ENCODE peak calls at places on chromosomes 1 and 21, in four cellular contexts. S is AG10803, C is uterus, D is keratinocyte. J is an unnamed sample.

GRCh38 chr21:28186604-28187003 is 806.1 kb downstream of the LTN1 start:
- DNase-seq in S (no peak), C (no peak), D (no peak), J (no peak)

GRCh38 chr1:15952317-15953258 is 23.3 kb downstream of the ZBTB17 start:
- DNase-seq in S (peak; percentile 86), C (no peak), D (peak; percentile 97), J (peak; percentile 77)

GRCh38 chr1:209662879-209663327 is 10.7 kb upstream of the LAMB3 start:
- DNase-seq in S (no peak), C (no peak), D (no peak), J (no peak)

GRCh38 chr1:47523812-47524170 is 85.9 kb downstream of the FOXD2 start:
- DNase-seq in S (no peak), C (no peak), D (no peak), J (no peak)

GRCh38 chr1:83967336-83967735 is 31.6 kb downstream of the TTLL7 start:
- DNase-seq in S (no peak), C (no peak), D (no peak), J (no peak)

GRCh38 chr1:206725053-206725963 is 40.6 kb downstream of the MAPKAPK2 start:
- DNase-seq in S (peak; percentile 46), C (no peak), D (no peak), J (peak; percentile 72)

GRCh38 chr1:54842963-54843362 is 41.8 kb upstream of the TTC22 start:
- DNase-seq in S (no peak), C (no peak), D (no peak), J (no peak)

GRCh38 chr1:24526940-24527542 is 24.4 kb downstream of the RCAN3 start:
- DNase-seq in S (peak; percentile 11), C (no peak), D (no peak), J (peak; percentile 50)

GRCh38 chr1:3668585-3669300 is 16.4 kb downstream of the TP73 start:
- DNase-seq in S (peak; percentile 12), C (no peak), D (no peak), J (peak; percentile 40)

GRCh38 chr1:104531990-104532389 is 782.3 kb downstream of the AMY1C start:
- DNase-seq in S (no peak), C (no peak), D (no peak), J (no peak)

GRCh38 chr1:209674957-209675566 is at the start of gene G0S2:
- DNase-seq in S (peak; percentile 39), C (peak; percentile 52), D (no peak), J (peak; percentile 87)

GRCh38 chr1:230127105-230128054 is 60.3 kb downstream of the GALNT2 start:
- DNase-seq in S (no peak), C (no peak), D (no peak), J (no peak)

GRCh38 chr1:106439475-106439874 is 617.0 kb upstream of the PRMT6 start:
- DNase-seq in S (no peak), C (no peak), D (no peak), J (no peak)

GRCh38 chr1:29607236-29607635 is 370.9 kb downstream of the PTPRU start:
- DNase-seq in S (no peak), C (no peak), D (no peak), J (no peak)

GRCh38 chr1:170790175-170790574 is 126.2 kb downstream of the PRRX1 start:
- DNase-seq in S (no peak), C (no peak), D (no peak), J (no peak)

GRCh38 chr1:85047472-85048295 is 616 bp downstream of the MCOLN3 start:
- DNase-seq in S (no peak), C (no peak), D (no peak), J (no peak)

GRCh38 chr1:15603050-15603965 is 13.9 kb upstream of the DDI2 start:
- DNase-seq in S (peak; percentile 95), C (peak; percentile 97), D (peak; percentile 69), J (peak; percentile 95)

GRCh38 chr1:48680411-48681035 is 96.2 kb downstream of the BEND5 start:
- DNase-seq in S (no peak), C (no peak), D (no peak), J (no peak)
- TF ChIP-seq CTCF in S (no peak), C (no peak), D (no peak), J (no peak)

DNA sequence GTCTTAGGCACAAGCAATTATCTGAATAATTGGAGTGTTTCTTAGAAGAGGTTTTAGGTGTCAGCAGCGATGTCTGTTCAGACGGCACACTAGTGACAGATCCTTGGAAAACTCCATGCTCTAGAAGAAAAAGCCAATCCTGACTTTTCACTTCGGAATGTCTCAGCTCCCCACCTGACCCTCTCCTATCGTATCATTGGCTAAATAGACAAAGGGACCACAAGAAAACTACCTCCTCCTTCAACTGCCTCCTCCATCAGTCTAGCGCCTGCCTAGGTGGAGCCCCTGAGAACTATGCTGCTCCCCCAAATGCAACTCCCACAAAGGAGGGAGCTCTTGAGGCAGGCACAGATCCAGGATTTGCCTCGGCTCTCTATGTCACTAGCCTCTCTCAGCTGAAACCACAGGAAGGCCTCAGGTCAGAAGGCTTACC is 148.4 kb downstream of the TOMM20 start:
- DNase-seq in S (no peak), C (no peak), D (no peak), J (no peak)
- H3K4me3 ChIP-seq in S (peak overlapping the region; percentile 19), C (no peak overlapping the region), D (no peak overlapping the region), J (peak overlapping the region; percentile 24)

GRCh38 chr1:152917794-152918193 is 9.4 kb downstream of the IVL start:
- DNase-seq in S (no peak), C (no peak), D (no peak), J (peak; percentile 12)
- TF ChIP-seq CTCF in S (peak; percentile 22), C (no peak), D (peak; percentile 50), J (no peak)

GRCh38 chr1:61873994-61874393 is 131.7 kb downstream of the PATJ start:
- DNase-seq in S (no peak), C (no peak), D (no peak), J (no peak)
- H3K4me3 ChIP-seq in S (no peak overlapping the region), C (no peak overlapping the region), D (no peak overlapping the region), J (no peak overlapping the region)

DNA sequence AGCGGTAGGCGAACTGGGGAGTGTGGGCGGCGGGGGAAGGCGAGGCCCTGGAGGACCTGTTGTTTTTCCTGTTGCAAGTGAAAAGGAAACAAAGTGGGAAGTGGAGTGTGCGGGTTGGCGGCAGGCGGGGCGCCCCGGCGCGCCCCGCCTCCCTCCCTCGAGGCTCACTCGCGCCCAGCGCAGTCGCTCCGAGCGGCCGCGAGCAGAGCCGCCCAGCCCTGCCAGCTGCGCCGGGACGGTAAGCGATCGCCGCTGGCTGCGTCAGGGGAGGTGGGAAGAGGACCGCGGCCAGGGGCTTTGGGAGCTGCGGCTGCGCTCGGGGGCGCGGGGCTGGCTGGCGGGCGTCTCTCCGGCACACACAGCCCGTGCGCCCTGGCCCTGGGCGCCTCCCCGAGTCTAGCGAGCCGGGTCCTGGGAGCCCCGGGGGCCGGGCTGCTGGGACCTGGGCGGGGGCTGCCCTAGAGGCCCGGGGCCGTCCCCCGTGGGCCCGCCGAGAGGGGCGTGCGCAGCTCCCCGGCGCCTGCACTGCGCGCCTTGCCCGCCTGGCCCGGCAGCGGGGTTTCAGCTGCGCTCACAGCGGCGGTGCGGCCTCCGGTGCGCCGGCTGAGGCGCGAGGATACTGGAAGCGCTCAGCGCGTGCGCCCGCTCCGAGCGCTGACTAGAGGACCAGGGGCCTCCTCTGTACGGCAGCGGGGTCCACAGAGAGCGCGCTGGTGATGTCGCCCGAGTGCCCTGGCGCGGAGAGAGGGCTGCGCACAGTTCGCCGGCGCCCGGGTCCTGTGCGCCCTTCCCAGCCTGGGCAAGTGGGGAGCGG is at the start of gene PIK3CD:
- DNase-seq in S (peak; percentile 35), C (no peak), D (no peak), J (peak; percentile 33)
- TF ChIP-seq CTCF in S (no peak), C (no peak), D (no peak), J (no peak)

GRCh38 chr1:237000191-237000590 is 4.0 kb downstream of the MT1HL1 start:
- DNase-seq in S (no peak), C (no peak), D (no peak), J (no peak)

GRCh38 chr1:236994450-236994849 is 9.8 kb downstream of the MT1HL1 start:
- DNase-seq in S (no peak), C (no peak), D (no peak), J (no peak)

GRCh38 chr1:236997882-236998281 is 6.4 kb downstream of the MT1HL1 start:
- DNase-seq in S (no peak), C (no peak), D (no peak), J (no peak)

GRCh38 chr1:236997361-236997760 is 6.9 kb downstream of the MT1HL1 start:
- DNase-seq in S (no peak), C (no peak), D (no peak), J (no peak)

GRCh38 chr1:236998571-236998970 is 5.7 kb downstream of the MT1HL1 start:
- DNase-seq in S (no peak), C (no peak), D (no peak), J (no peak)
- H3K4me3 ChIP-seq in S (no peak overlapping the region), C (no peak overlapping the region), D (no peak overlapping the region), J (no peak overlapping the region)

DNA sequence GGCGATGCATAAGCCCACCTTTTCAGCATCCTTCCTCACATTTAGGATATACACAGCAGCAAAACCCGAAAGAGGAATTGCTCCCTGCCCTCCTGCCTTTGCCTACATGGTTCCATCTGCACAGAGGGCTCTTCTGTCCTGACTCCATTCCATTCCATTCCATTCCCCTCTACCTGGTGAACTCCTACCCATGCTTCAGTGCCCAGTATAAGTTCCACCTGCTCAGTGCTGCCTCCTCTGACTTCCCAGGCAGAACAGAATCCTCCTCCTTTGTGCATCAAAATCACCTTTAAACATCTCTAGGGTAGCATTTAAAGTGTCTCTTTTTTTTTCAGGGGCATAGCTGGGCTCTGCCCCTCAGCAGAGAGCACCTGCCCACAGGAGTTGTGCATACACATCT is 112.9 kb downstream of the PCNX2 start:
- DNase-seq in S (no peak), C (no peak), D (no peak), J (no peak)
- TF ChIP-seq CTCF in S (no peak), C (no peak), D (no peak), J (no peak)

GRCh38 chr1:94095744-94096469 is 25.0 kb downstream of the ABCA4 start:
- DNase-seq in S (peak; percentile 45), C (peak; percentile 65), D (no peak), J (peak; percentile 79)
- H3K4me3 ChIP-seq in S (no peak overlapping the region), C (no peak overlapping the region), D (no peak overlapping the region), J (no peak overlapping the region)